ENCODE peak calls at places on chromosomes 11 and 22, in ten cellular contexts. X is H1, A is breast epithelium, W is sigmoid colon, Z is transverse colon, Y is GM23338, H is HepG2, E is suprapubic skin, U is HCT116, S is esophagus muscularis mucosa. O is an unnamed sample. For H3K4me1 and H3K36me3, the result is how much of the 10 kb centered on the place peaks cover.

GRCh38 chr11:108115495-108116140 is 5.7 kb upstream of the ACAT1 start:
- DNase-seq in W (peak), H (no peak), Z (peak), U (no peak), A (peak), X (peak), Y (peak), E (peak), S (peak), O (no peak)

GRCh38 chr11:133957926-133958325 is 1.2 kb upstream of the IGSF9B start:
- DNase-seq in H (no peak), Z (no peak), E (no peak), A (no peak), W (no peak), S (peak), Y (peak), U (no peak), X (no peak), O (no peak)

GRCh38 chr11:96338910-96339703 is 3.9 kb downstream of the MAML2 start:
- DNase-seq in W (peak), S (no peak), Y (peak), H (peak), Z (peak), E (peak), U (no peak), A (peak), X (no peak), O (peak)

GRCh38 chr22:40979198-40979597 is 28.0 kb downstream of the RBX1 start:
- DNase-seq in Z (no peak), S (no peak), Y (no peak), E (no peak), H (no peak), A (no peak), X (no peak), W (no peak), U (no peak), O (no peak)

GRCh38 chr11:88521354-88522310 is 184.1 kb upstream of the CTSC start:
- DNase-seq in E (no peak), A (no peak), H (no peak), Y (peak), Z (no peak), U (no peak), S (no peak), X (no peak), W (no peak), O (no peak)

GRCh38 chr11:10743354-10744035 is 7.6 kb upstream of the CTR9 start:
- DNase-seq in U (no peak), H (no peak), S (no peak), A (no peak), W (no peak), X (no peak), Y (no peak), Z (peak), E (no peak), O (peak)

GRCh38 chr11:114321621-114322257 is 25.5 kb downstream of the NNMT start:
- DNase-seq in E (no peak), H (no peak), Y (no peak), W (no peak), U (no peak), X (no peak), Z (no peak), A (no peak), S (peak), O (no peak)

GRCh38 chr11:73124796-73125195 is 17.3 kb downstream of the FCHSD2 start:
- DNase-seq in Z (no peak), W (no peak), A (no peak), X (no peak), Y (no peak), H (no peak), S (no peak), E (no peak), U (no peak), O (no peak)

GRCh38 chr11:128400382-128401203 is 186.8 kb downstream of the ETS1 start:
- DNase-seq in Y (no peak), S (no peak), X (no peak), Z (no peak), U (no peak), A (no peak), W (no peak), H (no peak), E (no peak), O (no peak)

GRCh38 chr11:72048718-72049460 is 31.5 kb downstream of the NUMA1 start:
- DNase-seq in Y (no peak), Z (no peak), X (no peak), E (no peak), H (peak), S (no peak), A (no peak), U (no peak), W (no peak), O (no peak)

GRCh38 chr11:106306942-106307341 is 229.5 kb downstream of the AASDHPPT start:
- DNase-seq in X (no peak), Y (no peak), E (no peak), Z (no peak), U (no peak), H (no peak), S (no peak), A (no peak), W (no peak), O (no peak)

GRCh38 chr11:8910662-8911039 is 338 bp upstream of the AKIP1 start:
- DNase-seq in A (no peak), X (no peak), Y (no peak), U (no peak), Z (no peak), H (no peak), E (no peak), S (no peak), W (no peak), O (no peak)

GRCh38 chr11:61163714-61164609 is 2.7 kb upstream of the VPS37C start:
- DNase-seq in H (no peak), X (no peak), U (no peak), Z (no peak), E (no peak), A (no peak), S (no peak), W (peak), Y (no peak), O (no peak)

GRCh38 chr22:33000342-33001280 is 57.6 kb downstream of the SYN3 start:
- DNase-seq in X (peak), H (peak), Z (peak), Y (peak), U (no peak), S (peak), A (no peak), E (peak), W (peak), O (no peak)

GRCh38 chr22:46791201-46791731 is 28.8 kb downstream of the TBC1D22A start:
- DNase-seq in Z (peak), A (peak), X (no peak), S (no peak), U (no peak), E (peak), H (no peak), W (peak), Y (no peak), O (peak)

GRCh38 chr11:1410366-1411291 is 20.9 kb downstream of the BRSK2 start:
- DNase-seq in X (no peak), Y (peak), Z (no peak), S (no peak), W (no peak), E (no peak), A (no peak), H (no peak), U (no peak), O (no peak)

GRCh38 chr11:45741582-45741981 is 63.4 kb upstream of the SLC35C1 start:
- DNase-seq in U (no peak), Y (no peak), H (no peak), W (no peak), S (no peak), Z (no peak), X (no peak), A (no peak), E (no peak), O (no peak)

GRCh38 chr22:37752189-37753061 is 55.3 kb upstream of the GCAT start:
- DNase-seq in A (peak), Y (no peak), S (peak), Z (peak), U (peak), E (peak), W (peak), X (no peak), H (peak), O (peak)

GRCh38 chr22:39177456-39177775 is 24.9 kb upstream of the CBX7 start:
- DNase-seq in Y (no peak), Z (no peak), W (no peak), A (peak), U (no peak), X (no peak), E (no peak), S (no peak), H (no peak), O (no peak)

GRCh38 chr22:39174498-39175120 is 22.1 kb upstream of the CBX7 start:
- DNase-seq in U (peak), S (no peak), A (peak), E (peak), W (peak), X (peak), H (peak), Y (peak), Z (peak), O (peak)

GRCh38 chr22:39176673-39177455 is 24.4 kb upstream of the CBX7 start:
- DNase-seq in H (no peak), W (no peak), Y (peak), E (no peak), S (no peak), A (no peak), X (no peak), U (no peak), Z (no peak), O (no peak)

GRCh38 chr22:39175127-39176066 is 22.9 kb upstream of the CBX7 start:
- DNase-seq in H (no peak), X (peak), Y (peak), W (no peak), Z (no peak), A (no peak), S (no peak), E (no peak), U (no peak), O (peak)

DNA sequence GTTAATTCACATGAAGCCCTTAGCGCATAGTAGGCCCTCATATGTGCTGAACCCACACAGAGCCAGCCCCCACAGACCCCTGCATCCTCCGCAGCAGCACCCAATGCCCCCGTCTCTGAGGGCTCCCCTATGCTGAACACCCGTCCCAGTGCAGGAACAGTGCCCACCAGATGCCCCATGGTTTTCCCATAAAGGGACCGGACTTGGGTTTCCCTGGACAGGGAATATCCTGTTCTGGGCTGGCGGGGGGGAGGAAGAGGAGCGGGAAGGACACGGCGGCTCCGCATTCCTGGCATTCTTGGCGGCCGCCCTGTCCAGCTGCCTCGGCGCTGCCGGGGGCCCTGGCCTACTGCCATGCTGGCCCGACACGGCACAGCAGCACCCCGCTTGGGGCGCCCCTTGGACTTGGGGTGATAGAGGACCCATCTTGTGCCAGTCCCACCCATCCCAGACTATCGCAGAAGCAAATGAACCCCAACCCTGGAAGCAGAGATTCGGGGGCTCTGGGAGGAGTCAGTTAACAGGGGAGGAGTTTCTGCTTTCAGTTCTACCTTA is 23.7 kb upstream of the CBX7 start:
- DNase-seq in U (no peak), E (no peak), W (peak), Y (peak), X (peak), Z (peak), H (peak), S (no peak), A (peak), O (peak)
- TF ChIP-seq POLR2AphosphoS5 in U (no peak), E (peak), W (peak), Y (no peak), X (no peak), Z (peak), H (no peak), S (peak), A (peak), O (peak)

DNA sequence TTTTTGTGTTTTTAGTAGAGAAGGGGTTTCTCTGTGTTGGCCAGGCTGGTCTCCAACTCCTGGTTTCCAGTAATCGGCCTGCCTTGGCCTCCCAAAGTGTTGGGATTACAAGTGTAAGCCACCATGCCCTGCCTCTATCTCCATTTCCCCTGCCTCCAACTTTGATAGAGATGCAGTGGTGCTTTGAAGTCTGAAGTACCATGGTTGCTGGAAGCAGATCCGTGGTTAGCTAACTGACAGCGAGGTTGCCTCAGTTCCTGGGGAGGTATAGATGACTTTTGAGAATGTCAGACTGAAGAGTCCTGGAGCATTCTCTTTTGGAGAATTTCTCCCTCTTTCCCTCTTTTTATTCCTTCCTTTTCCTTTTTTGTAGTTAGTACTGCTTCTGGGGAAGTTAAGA is 111.5 kb upstream of the RRM1 start:
- DNase-seq in S (no peak), W (no peak), H (no peak), A (no peak), Z (no peak), Y (no peak), U (no peak), X (no peak), E (no peak), O (no peak)
- H3K4me1 ChIP-seq in S (under half), W (under half), H (under half), A (under half), Z (under half), Y (under half), U (under half), X (under half), E (under half), O (under half)

DNA sequence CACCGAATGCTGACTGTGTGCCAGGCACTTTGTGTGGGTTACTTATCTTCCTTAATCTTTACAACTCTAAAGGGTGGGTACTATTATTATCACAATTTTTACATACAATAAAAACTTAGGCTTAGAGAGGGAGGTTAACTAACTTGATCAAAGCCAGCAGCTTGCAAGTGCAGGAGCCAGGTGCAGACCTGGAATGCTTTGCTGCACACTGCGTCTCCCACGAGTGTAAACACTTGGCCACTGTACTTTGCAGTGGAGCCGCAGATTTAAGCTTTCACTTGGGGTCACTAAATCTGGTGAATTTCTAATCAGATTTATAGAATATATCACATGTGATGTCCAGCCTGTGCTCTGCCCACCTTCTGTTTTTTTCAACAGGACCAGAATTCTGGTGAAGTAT is 36.7 kb downstream of the AMOTL1 start:
- DNase-seq in Y (no peak), A (no peak), Z (no peak), U (no peak), S (no peak), H (no peak), E (no peak), X (no peak), W (no peak), O (no peak)
- H3K36me3 ChIP-seq in Y (under half), A (under half), Z (under half), U (under half), S (under half), H (under half), E (under half), X (under half), W (under half), O (under half)

GRCh38 chr11:118289411-118289810 is 15.1 kb upstream of the CD3E start:
- DNase-seq in E (no peak), S (no peak), W (no peak), X (no peak), H (no peak), Z (no peak), Y (no peak), A (no peak), U (no peak), O (no peak)

GRCh38 chr11:118283756-118284350 is 19.8 kb upstream of the MPZL2 start:
- DNase-seq in E (no peak), S (no peak), Z (no peak), Y (no peak), H (no peak), U (no peak), X (no peak), A (no peak), W (no peak), O (no peak)

GRCh38 chr11:118286545-118286944 is 18.0 kb upstream of the CD3E start:
- DNase-seq in X (no peak), E (no peak), Y (no peak), H (no peak), A (no peak), U (no peak), Z (no peak), S (no peak), W (no peak), O (no peak)

GRCh38 chr11:118283311-118283636 is 19.2 kb upstream of the MPZL2 start:
- DNase-seq in X (no peak), W (no peak), E (no peak), U (no peak), Y (no peak), S (no peak), H (no peak), Z (no peak), A (no peak), O (no peak)

GRCh38 chr11:118287006-118287405 is 17.5 kb upstream of the CD3E start:
- DNase-seq in E (no peak), Z (no peak), S (no peak), H (no peak), X (no peak), A (no peak), Y (no peak), W (no peak), U (no peak), O (no peak)
- TF ChIP-seq POLR2AphosphoS5 in E (no peak), Z (no peak), S (no peak), H (no peak), X (no peak), A (no peak), Y (no peak), W (no peak), U (no peak), O (no peak)

GRCh38 chr22:26573026-26573662 is 16.8 kb downstream of the TPST2 start:
- DNase-seq in W (peak), A (no peak), X (no peak), Y (no peak), Z (peak), S (no peak), U (no peak), E (no peak), H (no peak), O (peak)
- H3K4me1 ChIP-seq in W (under half), A (under half), X (under half), Y (half or more), Z (under half), S (under half), U (under half), E (under half), H (under half), O (half or more)